ENCODE peak calls at places on chromosomes 3 and 15, in nine cellular contexts. One of them, this sample, is unnamed.

GRCh38 chr3:101172516-101172915 is 147.9 kb downstream of the IMPG2 start:
- DNase-seq in fibroblast of lung: no peak
- DNase-seq in GM23248: no peak
- DNase-seq in heart right ventricle: no peak
- DNase-seq in CD4-positive, alpha-beta T cell: no peak
- DNase-seq in CD8-positive, alpha-beta memory T cell: no peak
- DNase-seq in ascending aorta: no peak
- DNase-seq in adrenal gland: no peak
- DNase-seq in substantia nigra: no peak
- DNase-seq in this sample: no peak

GRCh38 chr15:71362987-71363968 is 248.0 kb downstream of the THSD4 start:
- DNase-seq in fibroblast of lung: no peak
- DNase-seq in GM23248: no peak
- DNase-seq in heart right ventricle: no peak
- DNase-seq in CD4-positive, alpha-beta T cell: no peak
- DNase-seq in CD8-positive, alpha-beta memory T cell: no peak
- DNase-seq in ascending aorta: no peak
- DNase-seq in adrenal gland: no peak
- DNase-seq in substantia nigra: no peak
- DNase-seq in this sample: no peak

GRCh38 chr3:111831840-111832239 is 27.2 kb upstream of the PHLDB2 start:
- DNase-seq in fibroblast of lung: peak; percentile 85
- DNase-seq in GM23248: peak; percentile 16
- DNase-seq in heart right ventricle: no peak
- DNase-seq in CD4-positive, alpha-beta T cell: no peak
- DNase-seq in CD8-positive, alpha-beta memory T cell: no peak
- DNase-seq in ascending aorta: no peak
- DNase-seq in adrenal gland: no peak
- DNase-seq in substantia nigra: no peak
- DNase-seq in this sample: no peak

GRCh38 chr3:194287392-194287791 is 63.7 kb downstream of the CPN2 start:
- DNase-seq in fibroblast of lung: no peak
- DNase-seq in GM23248: no peak
- DNase-seq in heart right ventricle: no peak
- DNase-seq in CD4-positive, alpha-beta T cell: no peak
- DNase-seq in CD8-positive, alpha-beta memory T cell: no peak
- DNase-seq in ascending aorta: no peak
- DNase-seq in adrenal gland: no peak
- DNase-seq in substantia nigra: no peak
- DNase-seq in this sample: no peak

GRCh38 chr15:92669432-92669831 is 13.9 kb upstream of the FAM174B start:
- DNase-seq in fibroblast of lung: no peak
- DNase-seq in GM23248: no peak
- DNase-seq in heart right ventricle: no peak
- DNase-seq in CD4-positive, alpha-beta T cell: no peak
- DNase-seq in CD8-positive, alpha-beta memory T cell: no peak
- DNase-seq in ascending aorta: no peak
- DNase-seq in adrenal gland: no peak
- DNase-seq in substantia nigra: no peak
- DNase-seq in this sample: no peak

GRCh38 chr3:114519415-114519814 is 225.6 kb downstream of the TIGIT start:
- DNase-seq in fibroblast of lung: peak; percentile 77
- DNase-seq in GM23248: peak; percentile 81
- DNase-seq in heart right ventricle: no peak
- DNase-seq in CD4-positive, alpha-beta T cell: no peak
- DNase-seq in CD8-positive, alpha-beta memory T cell: no peak
- DNase-seq in ascending aorta: no peak
- DNase-seq in adrenal gland: peak; percentile 53
- DNase-seq in substantia nigra: no peak
- DNase-seq in this sample: peak; percentile 48

GRCh38 chr15:68151277-68151676 is 53.9 kb downstream of the CALML4 start:
- DNase-seq in fibroblast of lung: peak; percentile 10
- DNase-seq in GM23248: peak; percentile 24
- DNase-seq in heart right ventricle: no peak
- DNase-seq in CD4-positive, alpha-beta T cell: no peak
- DNase-seq in CD8-positive, alpha-beta memory T cell: no peak
- DNase-seq in ascending aorta: no peak
- DNase-seq in adrenal gland: no peak
- DNase-seq in substantia nigra: no peak
- DNase-seq in this sample: no peak

GRCh38 chr3:137946341-137946973 is 63.5 kb upstream of the CLDN18 start:
- DNase-seq in fibroblast of lung: peak; percentile 62
- DNase-seq in GM23248: peak; percentile 74
- DNase-seq in heart right ventricle: peak; percentile 23
- DNase-seq in CD4-positive, alpha-beta T cell: peak; percentile 9
- DNase-seq in CD8-positive, alpha-beta memory T cell: peak; percentile 7
- DNase-seq in ascending aorta: no peak
- DNase-seq in adrenal gland: peak; percentile 52
- DNase-seq in substantia nigra: peak; percentile 3
- DNase-seq in this sample: peak; percentile 80

GRCh38 chr3:53045784-53046170 is at the start of gene SFMBT1:
- DNase-seq in fibroblast of lung: peak; percentile 45
- DNase-seq in GM23248: peak; percentile 75
- DNase-seq in heart right ventricle: peak; percentile 76
- DNase-seq in CD4-positive, alpha-beta T cell: peak; percentile 55
- DNase-seq in CD8-positive, alpha-beta memory T cell: peak; percentile 69
- DNase-seq in ascending aorta: no peak
- DNase-seq in adrenal gland: peak; percentile 69
- DNase-seq in substantia nigra: peak; percentile 50
- DNase-seq in this sample: peak; percentile 39

GRCh38 chr3:34396288-34396687 is 597.9 kb downstream of the PDCD6IP start:
- DNase-seq in fibroblast of lung: no peak
- DNase-seq in GM23248: no peak
- DNase-seq in heart right ventricle: no peak
- DNase-seq in CD4-positive, alpha-beta T cell: no peak
- DNase-seq in CD8-positive, alpha-beta memory T cell: no peak
- DNase-seq in ascending aorta: no peak
- DNase-seq in adrenal gland: peak; percentile 25
- DNase-seq in substantia nigra: no peak
- DNase-seq in this sample: peak; percentile 44

GRCh38 chr3:187040637-187041361 is 98.5 kb downstream of the RPL39L start:
- DNase-seq in fibroblast of lung: peak; percentile 71
- DNase-seq in GM23248: peak; percentile 68
- DNase-seq in heart right ventricle: no peak
- DNase-seq in CD4-positive, alpha-beta T cell: no peak
- DNase-seq in CD8-positive, alpha-beta memory T cell: no peak
- DNase-seq in ascending aorta: no peak
- DNase-seq in adrenal gland: no peak
- DNase-seq in substantia nigra: no peak
- DNase-seq in this sample: no peak

GRCh38 chr3:50573566-50574279 is 4.4 kb downstream of the HEMK1 start:
- DNase-seq in fibroblast of lung: no peak
- DNase-seq in GM23248: no peak
- DNase-seq in heart right ventricle: no peak
- DNase-seq in CD4-positive, alpha-beta T cell: no peak
- DNase-seq in CD8-positive, alpha-beta memory T cell: peak; percentile 31
- DNase-seq in ascending aorta: no peak
- DNase-seq in adrenal gland: no peak
- DNase-seq in substantia nigra: no peak
- DNase-seq in this sample: no peak

GRCh38 chr3:176328198-176328597 is 869.1 kb downstream of the TBL1XR1 start:
- DNase-seq in fibroblast of lung: no peak
- DNase-seq in GM23248: no peak
- DNase-seq in heart right ventricle: no peak
- DNase-seq in CD4-positive, alpha-beta T cell: no peak
- DNase-seq in CD8-positive, alpha-beta memory T cell: no peak
- DNase-seq in ascending aorta: no peak
- DNase-seq in adrenal gland: no peak
- DNase-seq in substantia nigra: no peak
- DNase-seq in this sample: no peak

GRCh38 chr15:40762919-40763800 is 708 bp upstream of the GCHFR start:
- DNase-seq in fibroblast of lung: peak; percentile 57
- DNase-seq in GM23248: peak; percentile 56
- DNase-seq in heart right ventricle: peak; percentile 71
- DNase-seq in CD4-positive, alpha-beta T cell: no peak
- DNase-seq in CD8-positive, alpha-beta memory T cell: no peak
- DNase-seq in ascending aorta: no peak
- DNase-seq in adrenal gland: peak; percentile 73
- DNase-seq in substantia nigra: peak; percentile 37
- DNase-seq in this sample: peak; percentile 71

GRCh38 chr15:95812491-95812890 is 518.0 kb upstream of the NR2F2 start:
- DNase-seq in fibroblast of lung: peak; percentile 66
- DNase-seq in GM23248: peak; percentile 27
- DNase-seq in heart right ventricle: no peak
- DNase-seq in CD4-positive, alpha-beta T cell: no peak
- DNase-seq in CD8-positive, alpha-beta memory T cell: no peak
- DNase-seq in ascending aorta: no peak
- DNase-seq in adrenal gland: no peak
- DNase-seq in substantia nigra: no peak
- DNase-seq in this sample: no peak

GRCh38 chr3:129003578-129004112 is 2.5 kb downstream of the EFCC1 start:
- DNase-seq in fibroblast of lung: no peak
- DNase-seq in GM23248: no peak
- DNase-seq in heart right ventricle: peak; percentile 36
- DNase-seq in CD4-positive, alpha-beta T cell: peak; percentile 17
- DNase-seq in CD8-positive, alpha-beta memory T cell: peak; percentile 26
- DNase-seq in ascending aorta: no peak
- DNase-seq in adrenal gland: peak; percentile 38
- DNase-seq in substantia nigra: no peak
- DNase-seq in this sample: no peak

GRCh38 chr15:74631408-74631807 is 15.8 kb downstream of the CLK3 start:
- DNase-seq in fibroblast of lung: no peak
- DNase-seq in GM23248: peak; percentile 32
- DNase-seq in heart right ventricle: no peak
- DNase-seq in CD4-positive, alpha-beta T cell: no peak
- DNase-seq in CD8-positive, alpha-beta memory T cell: no peak
- DNase-seq in ascending aorta: no peak
- DNase-seq in adrenal gland: no peak
- DNase-seq in substantia nigra: no peak
- DNase-seq in this sample: no peak

GRCh38 chr15:64897345-64897985 is 14.2 kb upstream of the ANKDD1A start:
- DNase-seq in fibroblast of lung: peak; percentile 65
- DNase-seq in GM23248: peak; percentile 89
- DNase-seq in heart right ventricle: peak; percentile 71
- DNase-seq in CD4-positive, alpha-beta T cell: no peak
- DNase-seq in CD8-positive, alpha-beta memory T cell: no peak
- DNase-seq in ascending aorta: peak; percentile 48
- DNase-seq in adrenal gland: peak; percentile 94
- DNase-seq in substantia nigra: peak; percentile 23
- DNase-seq in this sample: no peak

GRCh38 chr3:20185364-20185732 is 658 bp downstream of the SGO1 start:
- DNase-seq in fibroblast of lung: peak; percentile 20
- DNase-seq in GM23248: peak; percentile 48
- DNase-seq in heart right ventricle: no peak
- DNase-seq in CD4-positive, alpha-beta T cell: no peak
- DNase-seq in CD8-positive, alpha-beta memory T cell: peak; percentile 1
- DNase-seq in ascending aorta: no peak
- DNase-seq in adrenal gland: peak; percentile 4
- DNase-seq in substantia nigra: no peak
- DNase-seq in this sample: no peak

GRCh38 chr3:194508486-194509449 is 22.0 kb upstream of the ATP13A3 start:
- DNase-seq in fibroblast of lung: no peak
- DNase-seq in GM23248: no peak
- DNase-seq in heart right ventricle: no peak
- DNase-seq in CD4-positive, alpha-beta T cell: no peak
- DNase-seq in CD8-positive, alpha-beta memory T cell: no peak
- DNase-seq in ascending aorta: no peak
- DNase-seq in adrenal gland: no peak
- DNase-seq in substantia nigra: no peak
- DNase-seq in this sample: peak; percentile 32

GRCh38 chr3:108406063-108406660 is 104.2 kb downstream of the MYH15 start:
- DNase-seq in fibroblast of lung: peak; percentile 33
- DNase-seq in GM23248: peak; percentile 45
- DNase-seq in heart right ventricle: no peak
- DNase-seq in CD4-positive, alpha-beta T cell: no peak
- DNase-seq in CD8-positive, alpha-beta memory T cell: no peak
- DNase-seq in ascending aorta: no peak
- DNase-seq in adrenal gland: no peak
- DNase-seq in substantia nigra: no peak
- DNase-seq in this sample: no peak

DNA sequence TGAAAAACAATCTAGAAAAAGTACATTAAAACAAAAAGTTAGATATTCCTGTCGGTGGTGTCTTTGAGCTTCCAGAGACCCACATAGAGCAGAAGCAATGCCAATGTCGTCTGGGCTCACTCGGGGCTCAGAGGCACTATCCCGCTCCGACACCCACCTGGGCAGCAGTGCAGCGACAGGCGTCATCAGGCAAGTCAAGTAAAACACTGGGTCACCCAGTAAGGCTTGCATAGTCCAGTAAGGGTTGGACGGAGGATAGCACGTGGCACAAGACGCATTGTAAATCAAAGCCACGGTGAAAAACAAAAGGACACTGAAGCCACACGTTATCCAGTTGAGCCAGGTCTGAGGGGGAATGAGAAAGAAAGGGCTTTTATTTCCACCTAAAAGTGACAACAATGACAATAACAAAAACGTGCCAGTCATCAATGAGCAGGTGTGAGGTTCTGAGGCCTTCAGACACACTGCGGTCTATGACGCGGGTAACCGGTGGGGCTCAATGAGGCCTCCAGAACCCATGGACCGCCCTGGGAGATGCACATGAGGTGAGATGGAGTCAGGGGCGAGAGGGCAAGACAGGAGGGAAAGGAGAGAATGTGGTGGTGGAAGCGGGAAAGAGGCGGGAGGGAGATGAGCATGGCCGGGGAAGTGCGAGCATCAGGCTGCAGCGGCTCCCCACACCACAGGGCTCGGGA is 183.0 kb downstream of the ATP10A start:
- DNase-seq in fibroblast of lung: no peak
- DNase-seq in GM23248: no peak
- DNase-seq in heart right ventricle: no peak
- DNase-seq in CD4-positive, alpha-beta T cell: no peak
- DNase-seq in CD8-positive, alpha-beta memory T cell: no peak
- DNase-seq in ascending aorta: no peak
- DNase-seq in adrenal gland: no peak
- DNase-seq in substantia nigra: no peak
- DNase-seq in this sample: no peak
- H3K27ac ChIP-seq in fibroblast of lung: no peak overlapping the region
- H3K27ac ChIP-seq in GM23248: no peak overlapping the region
- H3K27ac ChIP-seq in heart right ventricle: no peak overlapping the region
- H3K27ac ChIP-seq in CD4-positive, alpha-beta T cell: no peak overlapping the region
- H3K27ac ChIP-seq in CD8-positive, alpha-beta memory T cell: no peak overlapping the region
- H3K27ac ChIP-seq in ascending aorta: peak overlapping the region; percentile 59
- H3K27ac ChIP-seq in adrenal gland: no peak overlapping the region
- H3K27ac ChIP-seq in substantia nigra: no peak overlapping the region
- H3K27ac ChIP-seq in this sample: no peak overlapping the region

GRCh38 chr3:29644261-29644660 is 363.4 kb downstream of the RBMS3 start:
- DNase-seq in fibroblast of lung: peak; percentile 19
- DNase-seq in GM23248: peak; percentile 85
- DNase-seq in heart right ventricle: no peak
- DNase-seq in CD4-positive, alpha-beta T cell: no peak
- DNase-seq in CD8-positive, alpha-beta memory T cell: no peak
- DNase-seq in ascending aorta: no peak
- DNase-seq in adrenal gland: no peak
- DNase-seq in substantia nigra: no peak
- DNase-seq in this sample: no peak
- H3K27ac ChIP-seq in fibroblast of lung: no peak overlapping the region
- H3K27ac ChIP-seq in GM23248: peak overlapping the region; percentile 59
- H3K27ac ChIP-seq in heart right ventricle: peak overlapping the region; percentile 90
- H3K27ac ChIP-seq in CD4-positive, alpha-beta T cell: no peak overlapping the region
- H3K27ac ChIP-seq in CD8-positive, alpha-beta memory T cell: no peak overlapping the region
- H3K27ac ChIP-seq in ascending aorta: no peak overlapping the region
- H3K27ac ChIP-seq in adrenal gland: no peak overlapping the region
- H3K27ac ChIP-seq in substantia nigra: no peak overlapping the region
- H3K27ac ChIP-seq in this sample: no peak overlapping the region

GRCh38 chr15:80106051-80106450 is 46.6 kb downstream of the ZFAND6 start:
- DNase-seq in fibroblast of lung: peak; percentile 82
- DNase-seq in GM23248: peak; percentile 87
- DNase-seq in heart right ventricle: no peak
- DNase-seq in CD4-positive, alpha-beta T cell: no peak
- DNase-seq in CD8-positive, alpha-beta memory T cell: no peak
- DNase-seq in ascending aorta: no peak
- DNase-seq in adrenal gland: peak; percentile 27
- DNase-seq in substantia nigra: no peak
- DNase-seq in this sample: no peak
- H3K27ac ChIP-seq in fibroblast of lung: no peak overlapping the region
- H3K27ac ChIP-seq in GM23248: peak overlapping the region; percentile 78
- H3K27ac ChIP-seq in heart right ventricle: no peak overlapping the region
- H3K27ac ChIP-seq in CD4-positive, alpha-beta T cell: no peak overlapping the region
- H3K27ac ChIP-seq in CD8-positive, alpha-beta memory T cell: no peak overlapping the region
- H3K27ac ChIP-seq in ascending aorta: no peak overlapping the region
- H3K27ac ChIP-seq in adrenal gland: peak overlapping the region; percentile 33
- H3K27ac ChIP-seq in substantia nigra: no peak overlapping the region
- H3K27ac ChIP-seq in this sample: no peak overlapping the region

GRCh38 chr3:17714473-17714872 is 28.0 kb downstream of the TBC1D5 start:
- DNase-seq in fibroblast of lung: no peak
- DNase-seq in GM23248: no peak
- DNase-seq in heart right ventricle: no peak
- DNase-seq in CD4-positive, alpha-beta T cell: no peak
- DNase-seq in CD8-positive, alpha-beta memory T cell: no peak
- DNase-seq in ascending aorta: no peak
- DNase-seq in adrenal gland: no peak
- DNase-seq in substantia nigra: no peak
- DNase-seq in this sample: no peak
- H3K27ac ChIP-seq in fibroblast of lung: no peak overlapping the region
- H3K27ac ChIP-seq in GM23248: no peak overlapping the region
- H3K27ac ChIP-seq in heart right ventricle: no peak overlapping the region
- H3K27ac ChIP-seq in CD4-positive, alpha-beta T cell: no peak overlapping the region
- H3K27ac ChIP-seq in CD8-positive, alpha-beta memory T cell: no peak overlapping the region
- H3K27ac ChIP-seq in ascending aorta: no peak overlapping the region
- H3K27ac ChIP-seq in adrenal gland: no peak overlapping the region
- H3K27ac ChIP-seq in substantia nigra: no peak overlapping the region
- H3K27ac ChIP-seq in this sample: no peak overlapping the region